ENCODE peak calls at places on chromosomes 6 and 20, in nine cellular contexts. R is activated CD8-positive, alpha-beta T cell treated with anti-CD3 and anti-CD28 coated beads for 36 hours; F is Calu3; L is sigmoid colon; O is Caco-2; B is Peyer's patch; C is GM06990; K is PC-9; N is HCT116. Y is an unnamed sample.

GRCh38 chr6:122696079-122696478 is 83.4 kb upstream of the FABP7 start:
- DNase-seq in R (no peak), F (no peak), L (no peak), O (no peak), B (no peak), C (no peak), K (peak; percentile 77), N (peak; percentile 77), Y (no peak)

GRCh38 chr6:161041274-161041673 is 49.7 kb downstream of the MAP3K4 start:
- DNase-seq in R (no peak), F (no peak), L (no peak), O (no peak), B (no peak), C (no peak), K (no peak), N (no peak), Y (no peak)

GRCh38 chr6:156618600-156619205 is 158.5 kb upstream of the ARID1B start:
- DNase-seq in R (no peak), F (no peak), L (no peak), O (no peak), B (no peak), C (no peak), K (no peak), N (no peak), Y (no peak)

GRCh38 chr6:137601471-137601870 is 107.3 kb upstream of the OLIG3 start:
- DNase-seq in R (no peak), F (no peak), L (no peak), O (no peak), B (no peak), C (no peak), K (no peak), N (no peak), Y (no peak)

GRCh38 chr6:84579404-84579803 is 185.0 kb downstream of the TBX18 start:
- DNase-seq in R (no peak), F (no peak), L (no peak), O (no peak), B (no peak), C (no peak), K (no peak), N (no peak), Y (no peak)

GRCh38 chr6:142605922-142606321 is 304.1 kb downstream of the ADGRG6 start:
- DNase-seq in R (no peak), F (no peak), L (no peak), O (no peak), B (no peak), C (no peak), K (no peak), N (no peak), Y (no peak)

GRCh38 chr6:134035823-134036296 is 16.6 kb downstream of the SLC2A12 start:
- DNase-seq in R (peak; percentile 22), F (peak; percentile 83), L (no peak), O (no peak), B (no peak), C (no peak), K (peak; percentile 98), N (peak; percentile 88), Y (no peak)

GRCh38 chr6:14072084-14072483 is 45.5 kb upstream of the CD83 start:
- DNase-seq in R (peak; percentile 52), F (no peak), L (no peak), O (no peak), B (no peak), C (no peak), K (no peak), N (no peak), Y (no peak)

GRCh38 chr20:45061244-45061643 is 39.7 kb downstream of the KCNS1 start:
- DNase-seq in R (peak; percentile 21), F (peak; percentile 35), L (no peak), O (no peak), B (no peak), C (no peak), K (peak; percentile 92), N (peak; percentile 26), Y (no peak)

GRCh38 chr6:163986313-163986712 is 571.8 kb downstream of the QKI start:
- DNase-seq in R (no peak), F (no peak), L (no peak), O (peak; percentile 26), B (no peak), C (no peak), K (no peak), N (no peak), Y (no peak)

GRCh38 chr20:48709744-48710143 is 118.1 kb downstream of the PREX1 start:
- DNase-seq in R (no peak), F (no peak), L (peak; percentile 32), O (no peak), B (no peak), C (no peak), K (no peak), N (no peak), Y (no peak)

GRCh38 chr6:170284866-170285469 is 5.9 kb downstream of the DLL1 start:
- DNase-seq in R (no peak), F (no peak), L (peak; percentile 51), O (no peak), B (peak; percentile 46), C (no peak), K (no peak), N (no peak), Y (no peak)

GRCh38 chr6:69578366-69578890 is 218.4 kb downstream of the LMBRD1 start:
- DNase-seq in R (no peak), F (no peak), L (no peak), O (no peak), B (no peak), C (no peak), K (no peak), N (no peak), Y (no peak)

GRCh38 chr20:36408219-36408618 is 102.1 kb downstream of the DLGAP4 start:
- DNase-seq in R (no peak), F (peak; percentile 61), L (no peak), O (no peak), B (no peak), C (no peak), K (no peak), N (no peak), Y (no peak)

GRCh38 chr6:24694198-24694597 is 24.8 kb downstream of the C6orf62 start:
- DNase-seq in R (no peak), F (no peak), L (no peak), O (no peak), B (no peak), C (no peak), K (no peak), N (no peak), Y (no peak)

GRCh38 chr20:6767166-6767535 is 335 bp upstream of the BMP2 start:
- DNase-seq in R (no peak), F (no peak), L (peak; percentile 63), O (no peak), B (no peak), C (no peak), K (no peak), N (no peak), Y (no peak)

GRCh38 chr20:3101251-3101650 is 16.7 kb upstream of the AVP start:
- DNase-seq in R (no peak), F (no peak), L (no peak), O (no peak), B (no peak), C (no peak), K (no peak), N (no peak), Y (no peak)

GRCh38 chr6:7073810-7074525 is 33.8 kb upstream of the RREB1 start:
- DNase-seq in R (peak; percentile 88), F (no peak), L (no peak), O (no peak), B (no peak), C (peak; percentile 85), K (no peak), N (no peak), Y (no peak)

DNA sequence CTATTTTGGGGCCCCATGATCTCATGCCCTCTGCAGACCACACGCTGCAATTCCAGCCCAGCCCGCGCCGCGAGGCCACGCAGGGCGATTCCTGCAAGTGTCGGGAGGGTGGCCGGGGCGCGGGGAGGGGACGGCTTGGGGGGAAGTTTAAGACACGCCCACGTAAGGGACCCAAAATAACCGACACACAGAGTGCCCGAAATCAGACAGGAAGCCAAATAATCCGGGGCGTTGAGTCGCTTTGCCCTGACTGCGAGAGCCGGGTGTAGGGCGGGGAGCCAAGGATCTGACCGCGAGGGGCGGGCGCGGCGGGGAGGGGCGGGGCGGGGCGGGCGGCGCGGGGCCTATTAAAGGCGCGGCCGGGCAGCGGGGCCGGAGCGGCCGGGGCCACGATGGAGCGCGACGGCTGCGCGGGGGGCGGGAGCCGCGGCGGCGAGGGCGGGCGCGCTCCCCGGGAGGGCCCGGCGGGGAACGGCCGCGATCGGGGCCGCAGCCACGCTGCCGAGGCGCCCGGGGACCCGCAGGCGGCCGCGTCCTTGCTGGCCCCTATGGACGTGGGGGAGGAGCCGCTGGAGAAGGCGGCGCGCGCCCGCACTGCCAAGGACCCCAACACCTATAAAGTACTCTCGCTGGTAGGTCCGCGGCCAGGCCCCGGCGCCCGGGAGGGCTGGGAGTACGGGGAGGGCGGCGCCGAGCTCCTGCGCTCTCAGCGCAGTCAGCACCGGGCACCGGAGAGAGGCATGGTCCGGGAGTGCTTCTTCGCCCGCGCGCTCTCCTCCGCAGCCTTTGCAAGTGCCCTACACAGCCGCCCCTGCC is at the start of gene ENPP1:
- DNase-seq in R (peak; percentile 52), F (peak; percentile 69), L (peak; percentile 86), O (peak; percentile 65), B (peak; percentile 83), C (peak; percentile 32), K (peak; percentile 53), N (peak; percentile 21), Y (no peak)
- TF ChIP-seq CTCF in R (peak; percentile 18), F (peak; percentile 29), L (peak; percentile 22), O (no peak), B (peak; percentile 33), C (no peak), K (no peak), N (no peak), Y (no peak)

GRCh38 chr6:29976588-29977424 is 34.5 kb downstream of the HLA-A start:
- DNase-seq in R (peak; percentile 70), F (peak; percentile 77), L (peak; percentile 92), O (peak; percentile 79), B (peak; percentile 87), C (peak; percentile 54), K (peak; percentile 59), N (peak; percentile 57), Y (no peak)
- TF ChIP-seq CTCF in R (peak; percentile 30), F (no peak), L (peak; percentile 16), O (no peak), B (peak; percentile 60), C (peak; percentile 64), K (no peak), N (peak; percentile 10), Y (peak; percentile 33)

DNA sequence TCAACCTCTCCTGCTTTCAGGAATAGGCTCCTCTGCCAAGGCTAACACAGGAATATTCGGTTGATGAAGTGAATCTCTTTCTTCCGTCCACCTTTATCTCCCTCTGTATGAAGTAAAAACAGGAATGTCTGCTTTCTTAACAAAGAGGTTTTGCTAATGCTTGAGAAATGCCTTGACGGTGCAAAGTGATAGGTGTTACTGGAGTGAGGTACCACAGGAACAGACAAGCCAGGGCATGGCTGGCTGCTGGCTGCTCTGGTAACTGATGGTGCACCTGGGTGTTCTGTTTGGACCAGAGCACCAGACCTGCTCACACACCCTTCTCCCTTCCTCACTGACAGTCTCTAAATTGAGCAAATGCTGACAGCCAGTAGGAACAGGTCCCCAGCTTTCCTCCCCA is 174.0 kb upstream of the FBXL4 start:
- DNase-seq in R (no peak), F (no peak), L (no peak), O (no peak), B (no peak), C (no peak), K (no peak), N (no peak), Y (no peak)
- TF ChIP-seq CTCF in R (no peak), F (no peak), L (no peak), O (no peak), B (no peak), C (no peak), K (no peak), N (no peak), Y (no peak)

GRCh38 chr20:458766-459165 is 3.6 kb downstream of the TBC1D20 start:
- DNase-seq in R (no peak), F (no peak), L (no peak), O (no peak), B (no peak), C (no peak), K (no peak), N (no peak), Y (no peak)
- TF ChIP-seq CTCF in R (no peak), F (no peak), L (no peak), O (no peak), B (no peak), C (no peak), K (no peak), N (no peak), Y (no peak)